ENCODE peak calls at places on chromosomes 5 and 9, in ten cellular contexts. H is activated naive CD8-positive, alpha-beta T cell treated with anti-CD3 and anti-CD28 coated beads for 36 hours; Q is NCI-H1694; M is heart right ventricle; K is fibroblast of mammary gland; R is left ventricle myocardium inferior; N is NCI-H748 treated with DMSO at 0.1 percent for 48 hours; P is Ammon's horn; A is RWPE1; Z is GM23338. S is an unnamed sample.

GRCh38 chr5:39624268-39624886 is 199.6 kb upstream of the DAB2 start:
- DNase-seq in H (no peak), Q (no peak), M (no peak), K (peak; percentile 71), R (no peak), N (no peak), P (no peak), A (peak; percentile 73), Z (peak; percentile 4), S (peak; percentile 35)

GRCh38 chr5:56409331-56410190 is 176.4 kb upstream of the ANKRD55 start:
- DNase-seq in H (no peak), Q (peak; percentile 69), M (no peak), K (peak; percentile 82), R (no peak), N (no peak), P (peak; percentile 59), A (peak; percentile 80), Z (no peak), S (peak; percentile 14)

GRCh38 chr9:133838859-133839507 is 100.8 kb upstream of the SARDH start:
- DNase-seq in H (no peak), Q (no peak), M (no peak), K (no peak), R (no peak), N (no peak), P (no peak), A (no peak), Z (no peak), S (no peak)

GRCh38 chr5:155587458-155587857 is 573.9 kb downstream of the KIF4B start:
- DNase-seq in H (no peak), Q (no peak), M (no peak), K (no peak), R (no peak), N (peak; percentile 81), P (no peak), A (no peak), Z (no peak), S (no peak)

GRCh38 chr5:169788168-169788567 is 151.1 kb downstream of the DOCK2 start:
- DNase-seq in H (no peak), Q (no peak), M (no peak), K (no peak), R (no peak), N (no peak), P (no peak), A (peak; percentile 34), Z (no peak), S (peak; percentile 36)

GRCh38 chr5:147855774-147856069 is 22.8 kb upstream of the SCGB3A2 start:
- DNase-seq in H (no peak), Q (no peak), M (no peak), K (no peak), R (no peak), N (no peak), P (no peak), A (no peak), Z (no peak), S (no peak)

GRCh38 chr9:117448066-117448465 is 33.2 kb upstream of the ASTN2 start:
- DNase-seq in H (no peak), Q (peak; percentile 52), M (no peak), K (no peak), R (no peak), N (peak; percentile 27), P (no peak), A (no peak), Z (peak; percentile 70), S (no peak)

GRCh38 chr9:127686461-127687393 is 20.1 kb upstream of the CFAP157 start:
- DNase-seq in H (no peak), Q (no peak), M (no peak), K (no peak), R (no peak), N (no peak), P (no peak), A (peak; percentile 46), Z (no peak), S (no peak)

GRCh38 chr9:3343671-3344070 is 182.1 kb downstream of the RFX3 start:
- DNase-seq in H (no peak), Q (no peak), M (no peak), K (peak; percentile 23), R (no peak), N (no peak), P (no peak), A (no peak), Z (no peak), S (no peak)

GRCh38 chr5:135193213-135194125 is 159.4 kb upstream of the PITX1 start:
- DNase-seq in H (no peak), Q (no peak), M (no peak), K (peak; percentile 56), R (no peak), N (no peak), P (no peak), A (no peak), Z (no peak), S (no peak)

GRCh38 chr5:112554089-112554977 is 135.3 kb upstream of the EPB41L4A start:
- DNase-seq in H (no peak), Q (no peak), M (no peak), K (peak; percentile 41), R (no peak), N (no peak), P (peak; percentile 71), A (no peak), Z (no peak), S (no peak)

S was measured in H54.